ENCODE peak calls at places on chromosomes 5 and 9, in five cellular contexts. One of them, this sample, is unnamed.

GRCh38 chr5:138024117-138024516 is 8.8 kb downstream of the FAM13B start:
- DNase-seq in esophagus squamous epithelium: no peak
- DNase-seq in T-helper 9 cell: no peak
- DNase-seq in left lobe of liver: no peak
- DNase-seq in CD4-positive, alpha-beta T cell: no peak
- DNase-seq in this sample: no peak

GRCh38 chr5:172102913-172103629 is 85.0 kb downstream of the STK10 start:
- DNase-seq in T-helper 9 cell: no peak
- DNase-seq in CD4-positive, alpha-beta T cell: no peak
- DNase-seq in esophagus squamous epithelium: no peak
- DNase-seq in left lobe of liver: no peak
- DNase-seq in this sample: no peak

GRCh38 chr9:127158995-127159801 is 36.8 kb upstream of the ANGPTL2 start:
- DNase-seq in CD4-positive, alpha-beta T cell: no peak
- DNase-seq in left lobe of liver: peak; percentile 85
- DNase-seq in esophagus squamous epithelium: no peak
- DNase-seq in T-helper 9 cell: no peak
- DNase-seq in this sample: no peak

GRCh38 chr5:142156839-142157463 is 48.4 kb downstream of the NDFIP1 start:
- DNase-seq in esophagus squamous epithelium: no peak
- DNase-seq in T-helper 9 cell: no peak
- DNase-seq in left lobe of liver: no peak
- DNase-seq in CD4-positive, alpha-beta T cell: no peak
- DNase-seq in this sample: no peak

GRCh38 chr9:105291422-105291859 is 47.0 kb downstream of the SLC44A1 start:
- DNase-seq in left lobe of liver: no peak
- DNase-seq in esophagus squamous epithelium: no peak
- DNase-seq in CD4-positive, alpha-beta T cell: no peak
- DNase-seq in T-helper 9 cell: no peak
- DNase-seq in this sample: no peak

GRCh38 chr9:98807811-98808195 is 333 bp downstream of the GALNT12 start:
- DNase-seq in esophagus squamous epithelium: no peak
- DNase-seq in left lobe of liver: no peak
- DNase-seq in CD4-positive, alpha-beta T cell: no peak
- DNase-seq in T-helper 9 cell: no peak
- DNase-seq in this sample: no peak

GRCh38 chr5:122434120-122434519 is 122.1 kb downstream of the SNCAIP start:
- DNase-seq in esophagus squamous epithelium: no peak
- DNase-seq in left lobe of liver: no peak
- DNase-seq in T-helper 9 cell: no peak
- DNase-seq in CD4-positive, alpha-beta T cell: no peak
- DNase-seq in this sample: no peak

GRCh38 chr5:67515020-67515689 is 318.6 kb upstream of the CD180 start:
- DNase-seq in esophagus squamous epithelium: no peak
- DNase-seq in left lobe of liver: no peak
- DNase-seq in CD4-positive, alpha-beta T cell: no peak
- DNase-seq in T-helper 9 cell: no peak
- DNase-seq in this sample: peak; percentile 37

GRCh38 chr9:137458194-137459146 is 664 bp downstream of the NSMF start:
- DNase-seq in left lobe of liver: no peak
- DNase-seq in esophagus squamous epithelium: no peak
- DNase-seq in T-helper 9 cell: no peak
- DNase-seq in CD4-positive, alpha-beta T cell: no peak
- DNase-seq in this sample: peak; percentile 11

GRCh38 chr9:15696979-15697378 is 144.1 kb downstream of the CCDC171 start:
- DNase-seq in T-helper 9 cell: no peak
- DNase-seq in left lobe of liver: no peak
- DNase-seq in esophagus squamous epithelium: no peak
- DNase-seq in CD4-positive, alpha-beta T cell: no peak
- DNase-seq in this sample: no peak

GRCh38 chr9:105188746-105189145 is 55.7 kb upstream of the SLC44A1 start:
- DNase-seq in left lobe of liver: no peak
- DNase-seq in T-helper 9 cell: no peak
- DNase-seq in CD4-positive, alpha-beta T cell: no peak
- DNase-seq in esophagus squamous epithelium: no peak
- DNase-seq in this sample: no peak

GRCh38 chr5:37532976-37533740 is 154.0 kb downstream of the WDR70 start:
- DNase-seq in esophagus squamous epithelium: no peak
- DNase-seq in T-helper 9 cell: no peak
- DNase-seq in left lobe of liver: no peak
- DNase-seq in CD4-positive, alpha-beta T cell: no peak
- DNase-seq in this sample: no peak

GRCh38 chr9:36033788-36034187 is 2.9 kb upstream of the RECK start:
- DNase-seq in CD4-positive, alpha-beta T cell: no peak
- DNase-seq in esophagus squamous epithelium: no peak
- DNase-seq in left lobe of liver: no peak
- DNase-seq in T-helper 9 cell: no peak
- DNase-seq in this sample: no peak

GRCh38 chr9:129811967-129812363 is 9.0 kb downstream of the TOR1B start:
- DNase-seq in CD4-positive, alpha-beta T cell: no peak
- DNase-seq in left lobe of liver: no peak
- DNase-seq in T-helper 9 cell: no peak
- DNase-seq in esophagus squamous epithelium: no peak
- DNase-seq in this sample: no peak

This sample was measured in CD8-positive, alpha-beta T cell.